ENCODE peak calls at places on chromosomes 16 and 17, in ten cellular contexts. J is WTC11; B is HTR-8/SVneo; N is activated naive CD4-positive, alpha-beta T cell treated with anti-CD3 and anti-CD28 coated beads for 36 hours; M is psoas muscle; W is COR-L47; O is heart left ventricle; U is T-helper 2 cell; X is esophagus muscularis mucosa; Z is EL. G is an unnamed sample.

GRCh38 chr17:700504-701094 is 14.0 kb downstream of the VPS53 start:
- DNase-seq in J (no peak), B (peak), N (no peak), M (no peak), W (no peak), O (no peak), U (no peak), X (no peak), Z (peak), G (no peak)

GRCh38 chr16:1946495-1947368 is 3.7 kb upstream of the MSRB1 start:
- DNase-seq in J (peak), B (no peak), N (no peak), M (no peak), W (no peak), O (no peak), U (no peak), X (no peak), Z (no peak), G (no peak)

GRCh38 chr16:54355251-54355650 is 68.7 kb upstream of the IRX3 start:
- DNase-seq in J (no peak), B (no peak), N (no peak), M (no peak), W (no peak), O (no peak), U (no peak), X (no peak), Z (peak), G (peak)

GRCh38 chr16:48284772-48285409 is 37.6 kb upstream of the ABCC11 start:
- DNase-seq in J (no peak), B (no peak), N (no peak), M (no peak), W (no peak), O (no peak), U (no peak), X (no peak), Z (no peak), G (no peak)

GRCh38 chr16:22235839-22236745 is 30.0 kb downstream of the EEF2K start:
- DNase-seq in J (no peak), B (no peak), N (no peak), M (no peak), W (no peak), O (no peak), U (no peak), X (no peak), Z (no peak), G (no peak)

GRCh38 chr17:50272711-50273653 is 1.3 kb upstream of the TMEM92 start:
- DNase-seq in J (peak), B (peak), N (peak), M (peak), W (peak), O (peak), U (peak), X (no peak), Z (peak), G (no peak)

GRCh38 chr17:30116345-30116660 is 313 bp upstream of the NSRP1 start:
- DNase-seq in J (no peak), B (no peak), N (no peak), M (no peak), W (no peak), O (no peak), U (no peak), X (no peak), Z (no peak), G (no peak)

GRCh38 chr16:57732683-57733082 is 2.9 kb upstream of the KATNB1 start:
- DNase-seq in J (no peak), B (no peak), N (no peak), M (no peak), W (no peak), O (no peak), U (no peak), X (no peak), Z (no peak), G (no peak)

GRCh38 chr16:15435216-15435864 is 952 bp downstream of the BMERB1 start:
- DNase-seq in J (peak), B (no peak), N (no peak), M (peak), W (no peak), O (no peak), U (no peak), X (no peak), Z (no peak), G (no peak)

GRCh38 chr17:11625878-11626277 is 27.6 kb downstream of the DNAH9 start:
- DNase-seq in J (no peak), B (no peak), N (no peak), M (no peak), W (no peak), O (no peak), U (no peak), X (no peak), Z (no peak), G (no peak)

GRCh38 chr16:75420987-75421819 is 12.1 kb downstream of the CFDP1 start:
- DNase-seq in J (peak), B (peak), N (peak), M (peak), W (peak), O (peak), U (no peak), X (peak), Z (peak), G (no peak)

GRCh38 chr16:72473631-72474030 is 301.7 kb upstream of the PMFBP1 start:
- DNase-seq in J (no peak), B (no peak), N (no peak), M (no peak), W (no peak), O (no peak), U (no peak), X (no peak), Z (no peak), G (no peak)